ENCODE peak calls at places on chromosomes 16 and 17, in six cellular contexts. G is cardiac fibroblast; D is tibial artery; V is heart left ventricle; Y is effector memory CD4-positive, alpha-beta T cell; Z is NB4. P is an unnamed sample.

GRCh38 chr17:81256616-81257015 is 17.5 kb downstream of the NDUFAF8 start:
- DNase-seq in G (peak), D (no peak), V (no peak), Y (no peak), Z (no peak), P (no peak)

GRCh38 chr16:84568066-84568465 is 49.8 kb downstream of the COTL1 start:
- DNase-seq in G (no peak), D (no peak), V (no peak), Y (no peak), Z (no peak), P (no peak)

GRCh38 chr17:37731056-37731455 is 13.8 kb downstream of the HNF1B start:
- DNase-seq in G (no peak), D (no peak), V (no peak), Y (no peak), Z (no peak), P (no peak)

GRCh38 chr16:3878610-3879009 is 1.9 kb downstream of the CREBBP start:
- DNase-seq in G (peak), D (no peak), V (no peak), Y (no peak), Z (peak), P (peak)

GRCh38 chr17:44917456-44917855 is 2.2 kb upstream of the GFAP start:
- DNase-seq in G (no peak), D (no peak), V (no peak), Y (no peak), Z (no peak), P (no peak)

GRCh38 chr16:66426112-66427035 is 721 bp upstream of the BEAN1 start:
- DNase-seq in G (no peak), D (no peak), V (no peak), Y (no peak), Z (no peak), P (no peak)

GRCh38 chr17:55219939-55220338 is 44.8 kb upstream of the HLF start:
- DNase-seq in G (peak), D (no peak), V (no peak), Y (no peak), Z (no peak), P (no peak)

GRCh38 chr16:78605548-78606097 is 506.2 kb downstream of the WWOX start:
- DNase-seq in G (no peak), D (no peak), V (no peak), Y (no peak), Z (no peak), P (no peak)

GRCh38 chr16:86447228-86447627 is 63.1 kb upstream of the FOXF1 start:
- DNase-seq in G (no peak), D (no peak), V (no peak), Y (no peak), Z (no peak), P (no peak)

GRCh38 chr16:80287674-80288073 is 253.1 kb upstream of the DYNLRB2 start:
- DNase-seq in G (no peak), D (no peak), V (no peak), Y (no peak), Z (no peak), P (no peak)

GRCh38 chr16:89155851-89156739 is 15.5 kb upstream of the CDH15 start:
- DNase-seq in G (no peak), D (no peak), V (no peak), Y (no peak), Z (no peak), P (no peak)

GRCh38 chr16:28999577-28999976 is 14.7 kb downstream of the LAT start:
- DNase-seq in G (no peak), D (no peak), V (no peak), Y (no peak), Z (no peak), P (no peak)

GRCh38 chr17:42274273-42274542 is 2.0 kb downstream of the STAT5B start:
- DNase-seq in G (no peak), D (no peak), V (no peak), Y (no peak), Z (no peak), P (no peak)
- H3K4me3 ChIP-seq in G (no peak), D (no peak), V (no peak), Y (peak), Z (peak), P (peak)

GRCh38 chr16:30743690-30744089 is 4.5 kb upstream of the PHKG2 start:
- DNase-seq in G (no peak), D (no peak), V (peak), Y (no peak), Z (no peak), P (no peak)

GRCh38 chr16:30740364-30741251 is 7.6 kb upstream of the PHKG2 start:
- DNase-seq in G (peak), D (peak), V (peak), Y (no peak), Z (no peak), P (no peak)

GRCh38 chr16:30744146-30744545 is 4.1 kb upstream of the PHKG2 start:
- DNase-seq in G (no peak), D (peak), V (peak), Y (no peak), Z (no peak), P (no peak)

GRCh38 chr16:30738984-30739951 is 9.0 kb upstream of the PHKG2 start:
- DNase-seq in G (no peak), D (no peak), V (no peak), Y (no peak), Z (no peak), P (no peak)

GRCh38 chr16:30741461-30741914 is 6.7 kb upstream of the PHKG2 start:
- DNase-seq in G (peak), D (no peak), V (no peak), Y (no peak), Z (no peak), P (no peak)
- H3K4me3 ChIP-seq in G (no peak), D (peak), V (no peak), Y (no peak), Z (no peak), P (no peak)

GRCh38 chr16:57609541-57610401 is 18.7 kb upstream of the ADGRG1 start:
- DNase-seq in G (peak), D (no peak), V (peak), Y (no peak), Z (no peak), P (peak)
- H3K4me3 ChIP-seq in G (no peak), D (no peak), V (no peak), Y (peak), Z (no peak), P (peak)

GRCh38 chr17:50667259-50668024 is 32.8 kb downstream of the ABCC3 start:
- DNase-seq in G (no peak), D (no peak), V (no peak), Y (no peak), Z (no peak), P (no peak)
- H3K4me3 ChIP-seq in G (no peak), D (no peak), V (no peak), Y (no peak), Z (no peak), P (no peak)

DNA sequence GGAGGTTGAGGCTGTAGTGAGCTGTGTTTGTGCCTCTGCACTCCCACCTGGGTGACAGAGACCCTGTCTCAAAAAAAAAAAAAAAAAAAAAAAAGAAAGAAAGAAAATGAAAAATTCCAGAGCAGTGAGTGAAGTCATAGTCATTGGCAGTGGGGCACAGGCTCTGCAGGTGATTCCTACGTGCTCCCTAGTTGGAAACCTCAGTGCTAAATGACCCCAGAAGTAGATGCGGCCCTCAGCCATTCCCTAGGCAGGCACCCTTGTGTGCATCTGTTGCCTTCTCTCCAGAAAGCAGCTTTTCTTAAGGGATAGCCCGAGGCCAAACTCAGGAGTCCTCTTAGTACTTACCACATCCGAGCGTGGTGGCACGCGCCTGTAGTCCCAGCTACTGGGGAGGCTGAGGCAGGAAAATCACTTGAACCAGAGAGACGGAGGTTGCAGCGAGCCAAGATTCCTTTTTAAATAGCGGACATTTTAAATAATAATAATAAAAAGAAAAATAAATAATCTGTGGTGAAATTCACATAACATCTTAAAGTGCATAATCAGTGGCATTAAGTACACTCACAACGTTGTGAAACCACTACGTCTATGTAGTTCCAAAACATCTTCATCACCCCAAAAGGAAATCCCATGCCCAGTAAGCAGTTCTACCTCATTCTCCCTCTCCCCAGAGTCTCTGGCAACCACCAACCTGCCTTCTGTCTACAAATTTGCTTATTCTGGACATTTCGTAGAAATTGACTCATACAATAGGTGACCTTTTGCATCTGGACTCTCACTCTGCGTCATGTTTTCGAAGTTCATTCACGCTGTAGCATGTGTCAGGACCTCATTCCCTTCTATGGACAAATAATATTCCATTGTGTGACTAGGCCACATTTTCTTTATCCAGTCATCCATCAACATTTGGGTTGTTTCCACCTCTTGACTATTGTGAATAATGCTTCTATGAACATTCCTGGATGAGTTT is 12.5 kb upstream of the SPHK1 start:
- DNase-seq in G (peak), D (no peak), V (no peak), Y (no peak), Z (no peak), P (no peak)
- H3K4me3 ChIP-seq in G (no peak), D (no peak), V (no peak), Y (no peak), Z (no peak), P (no peak)

DNA sequence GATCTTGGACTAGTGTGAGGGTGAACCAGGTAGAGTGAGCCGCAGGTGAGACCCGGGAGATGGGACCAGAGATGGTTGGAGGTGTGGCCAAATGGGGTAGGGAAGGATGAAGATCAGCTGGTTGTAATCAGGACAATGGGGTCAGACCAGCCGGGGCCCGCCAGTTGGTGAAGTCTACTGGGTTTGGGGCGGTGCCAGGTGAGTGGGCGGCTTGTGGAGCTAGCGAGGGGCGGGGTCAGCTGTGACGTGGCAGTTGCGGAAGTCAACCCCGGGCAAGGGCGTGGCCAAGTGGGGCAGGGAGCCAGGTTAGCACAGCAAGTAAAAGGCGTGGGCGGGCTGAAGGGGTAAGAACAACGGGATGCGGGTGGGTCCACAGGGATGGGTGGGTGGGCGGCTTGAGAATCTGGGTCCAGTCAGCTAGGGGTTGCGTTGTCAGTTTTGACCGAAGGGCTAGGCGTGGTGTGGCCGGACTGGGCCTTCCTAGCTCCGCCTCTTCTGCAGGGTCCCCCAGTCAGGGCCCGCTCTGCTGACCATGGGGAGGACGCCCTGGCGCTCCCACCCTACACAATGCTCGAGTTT is 25.5 kb upstream of the ALKBH5 start:
- DNase-seq in G (peak), D (peak), V (peak), Y (peak), Z (peak), P (peak)
- H3K4me3 ChIP-seq in G (peak), D (peak), V (peak), Y (peak), Z (no peak), P (peak)